ENCODE peak calls at places on chromosomes 1 and 21, in six cellular contexts. O, L, D, C, Z and G are unnamed samples.

GRCh38 chr1:8981169-8981568 is 35.5 kb downstream of the CA6 start:
- DNase-seq in O (no peak), L (no peak), D (no peak), C (no peak), Z (no peak), G (no peak)

GRCh38 chr1:159282118-159282517 is 20.0 kb upstream of the FCER1A start:
- DNase-seq in O (no peak), L (peak; percentile 10), D (no peak), C (no peak), Z (no peak), G (no peak)

GRCh38 chr1:9182784-9183257 is 51.8 kb upstream of the H6PD start:
- DNase-seq in O (peak; percentile 76), L (no peak), D (peak; percentile 28), C (peak; percentile 71), Z (no peak), G (no peak)

GRCh38 chr1:71461416-71461815 is 380.6 kb upstream of the ZRANB2 start:
- DNase-seq in O (no peak), L (no peak), D (no peak), C (no peak), Z (no peak), G (no peak)

GRCh38 chr1:159817276-159818041 is 9.2 kb upstream of the SLAMF8 start:
- DNase-seq in O (no peak), L (no peak), D (no peak), C (no peak), Z (no peak), G (peak; percentile 70)

GRCh38 chr1:171610385-171610784 is 11.7 kb upstream of the MYOCOS start:
- DNase-seq in O (no peak), L (no peak), D (no peak), C (peak; percentile 19), Z (no peak), G (no peak)

GRCh38 chr1:234963180-234963903 is 165.3 kb downstream of the TOMM20 start:
- DNase-seq in O (no peak), L (peak; percentile 87), D (no peak), C (peak; percentile 73), Z (peak; percentile 94), G (no peak)

GRCh38 chr1:7687411-7687810 is 83.7 kb upstream of the VAMP3 start:
- DNase-seq in O (no peak), L (no peak), D (no peak), C (no peak), Z (no peak), G (no peak)

GRCh38 chr21:45012661-45013270 is 61.6 kb upstream of the ADARB1 start:
- DNase-seq in O (no peak), L (no peak), D (no peak), C (no peak), Z (no peak), G (no peak)

GRCh38 chr1:229563241-229563640 is 4.7 kb upstream of the ABCB10 start:
- DNase-seq in O (no peak), L (no peak), D (no peak), C (no peak), Z (no peak), G (no peak)

GRCh38 chr1:6414443-6414844 is 5.3 kb downstream of the HES2 start:
- DNase-seq in O (peak; percentile 87), L (no peak), D (peak; percentile 55), C (peak; percentile 78), Z (peak; percentile 69), G (no peak)

GRCh38 chr1:15951341-15952153 is 24.4 kb downstream of the ZBTB17 start:
- DNase-seq in O (no peak), L (no peak), D (peak; percentile 43), C (no peak), Z (peak; percentile 78), G (no peak)

GRCh38 chr1:235866207-235866912 is at the start of gene LYST:
- DNase-seq in O (peak; percentile 65), L (peak; percentile 35), D (peak; percentile 94), C (peak; percentile 51), Z (peak; percentile 69), G (peak; percentile 45)

GRCh38 chr1:207941664-207942063 is 30.7 kb upstream of the CD34 start:
- DNase-seq in O (peak; percentile 25), L (peak; percentile 81), D (no peak), C (peak; percentile 26), Z (no peak), G (no peak)

GRCh38 chr1:31433396-31433930 is 20.4 kb downstream of the SERINC2 start:
- DNase-seq in O (peak; percentile 1), L (no peak), D (no peak), C (no peak), Z (no peak), G (no peak)

GRCh38 chr1:158793604-158794003 is 12.6 kb upstream of the OR6N2 start:
- DNase-seq in O (no peak), L (no peak), D (no peak), C (no peak), Z (peak; percentile 49), G (no peak)

GRCh38 chr1:96837817-96838216 is 116.2 kb downstream of the PTBP2 start:
- DNase-seq in O (no peak), L (no peak), D (no peak), C (no peak), Z (no peak), G (no peak)

GRCh38 chr1:33031506-33031905 is 5.2 kb downstream of the AK2 start:
- DNase-seq in O (no peak), L (no peak), D (no peak), C (no peak), Z (no peak), G (no peak)

GRCh38 chr1:205523891-205524793 is 19.7 kb downstream of the CDK18 start:
- DNase-seq in O (peak; percentile 87), L (peak; percentile 79), D (peak; percentile 85), C (peak; percentile 89), Z (peak; percentile 88), G (peak; percentile 97)

GRCh38 chr1:6799499-6799898 is 14.2 kb downstream of the CAMTA1 start:
- DNase-seq in O (no peak), L (no peak), D (no peak), C (no peak), Z (no peak), G (no peak)

GRCh38 chr1:39898648-39899603 is 2.8 kb downstream of the MYCL start:
- DNase-seq in O (peak; percentile 85), L (peak; percentile 38), D (peak; percentile 88), C (peak; percentile 68), Z (no peak), G (no peak)

GRCh38 chr21:22154579-22155274 is 1156.5 kb downstream of the NCAM2 start:
- DNase-seq in O (no peak), L (no peak), D (no peak), C (no peak), Z (no peak), G (no peak)

GRCh38 chr1:110019790-110020189 is 14.6 kb upstream of the STRIP1 start:
- DNase-seq in O (no peak), L (no peak), D (no peak), C (no peak), Z (no peak), G (no peak)

GRCh38 chr1:17624540-17625256 is 85.2 kb downstream of the ARHGEF10L start:
- DNase-seq in O (no peak), L (peak; percentile 39), D (no peak), C (peak; percentile 84), Z (no peak), G (no peak)

GRCh38 chr21:39681257-39681656 is 63.7 kb upstream of the IGSF5 start:
- DNase-seq in O (no peak), L (no peak), D (no peak), C (no peak), Z (no peak), G (no peak)

GRCh38 chr1:112514901-112515300 is 6.1 kb downstream of the WNT2B start:
- DNase-seq in O (no peak), L (no peak), D (no peak), C (no peak), Z (no peak), G (no peak)

GRCh38 chr1:175369696-175370095 is 177.1 kb upstream of the KIAA0040 start:
- DNase-seq in O (no peak), L (no peak), D (no peak), C (no peak), Z (no peak), G (no peak)

GRCh38 chr1:7962636-7963377 is 1.3 kb downstream of the PARK7 start:
- DNase-seq in O (no peak), L (no peak), D (no peak), C (no peak), Z (no peak), G (no peak)

GRCh38 chr21:42375966-42376337 is 9.6 kb upstream of the TFF1 start:
- DNase-seq in O (no peak), L (no peak), D (no peak), C (no peak), Z (no peak), G (no peak)

GRCh38 chr1:89085781-89086180 is 20.8 kb upstream of the GBP1 start:
- DNase-seq in O (peak; percentile 62), L (peak; percentile 45), D (no peak), C (peak; percentile 57), Z (no peak), G (peak; percentile 8)

GRCh38 chr1:218865591-218865990 is 308.1 kb upstream of the LYPLAL1 start:
- DNase-seq in O (no peak), L (peak; percentile 58), D (no peak), C (peak; percentile 22), Z (no peak), G (no peak)

GRCh38 chr21:38178653-38179503 is 77.9 kb upstream of the KCNJ15 start:
- DNase-seq in O (no peak), L (no peak), D (no peak), C (no peak), Z (no peak), G (no peak)